ENCODE peak calls at places on chromosome 4, in nine cellular contexts. N is sigmoid colon; X is CD8-positive, alpha-beta T cell; M is A549; G is CD4-positive, CD25-positive, alpha-beta regulatory T cell; R is SK-N-SH; Y is hepatocyte; L is breast epithelium; V is tibial nerve. C is an unnamed sample.

GRCh38 chr4:78776031-78776728 is at the start of gene BMP2K:
- DNase-seq in N (peak), G (peak), Y (peak), M (peak), L (peak), X (peak), R (peak), V (peak), C (peak)

GRCh38 chr4:80189956-80190671 is 7.2 kb upstream of the PRDM8 start:
- DNase-seq in L (no peak), R (no peak), G (no peak), N (no peak), X (no peak), Y (no peak), M (no peak), V (no peak), C (no peak)

GRCh38 chr4:84907145-84907544 is 59.3 kb downstream of the WDFY3 start:
- DNase-seq in X (no peak), N (no peak), Y (no peak), L (no peak), M (no peak), V (no peak), R (no peak), G (no peak), C (no peak)

GRCh38 chr4:76458829-76459228 is 23.8 kb downstream of the SHROOM3 start:
- DNase-seq in M (no peak), L (no peak), N (no peak), R (no peak), X (no peak), G (no peak), Y (no peak), V (no peak), C (no peak)

GRCh38 chr4:7422098-7422897 is 12.4 kb downstream of the PSAPL1 start:
- DNase-seq in Y (no peak), V (no peak), X (no peak), R (peak), M (no peak), N (peak), G (no peak), L (peak), C (no peak)

GRCh38 chr4:17544205-17544604 is 29.2 kb downstream of the CLRN2 start:
- DNase-seq in Y (peak), R (no peak), X (no peak), V (no peak), N (no peak), M (no peak), L (no peak), G (no peak), C (peak)

GRCh38 chr4:1715002-1715761 is 3.1 kb upstream of the SLBP start:
- DNase-seq in M (no peak), L (no peak), V (no peak), N (no peak), Y (no peak), R (no peak), G (no peak), X (no peak), C (no peak)

GRCh38 chr4:159655547-159655946 is 552.7 kb downstream of the RAPGEF2 start:
- DNase-seq in R (no peak), M (no peak), Y (no peak), G (no peak), V (no peak), X (no peak), N (no peak), L (no peak), C (no peak)

GRCh38 chr4:7832331-7832730 is 107.3 kb downstream of the AFAP1 start:
- DNase-seq in G (no peak), Y (no peak), N (peak), R (no peak), X (no peak), L (no peak), V (no peak), M (no peak), C (no peak)

GRCh38 chr4:89306486-89307184 is 965 bp downstream of the GPRIN3 start:
- DNase-seq in L (no peak), Y (no peak), N (no peak), X (no peak), G (no peak), V (no peak), M (no peak), R (no peak), C (peak)

GRCh38 chr4:145842224-145842887 is 96.3 kb downstream of the ZNF827 start:
- DNase-seq in L (no peak), M (no peak), R (no peak), X (no peak), V (no peak), N (no peak), Y (no peak), G (no peak), C (no peak)

GRCh38 chr4:71107732-71108131 is 114.3 kb downstream of the DCK start:
- DNase-seq in G (no peak), N (no peak), L (no peak), Y (no peak), V (no peak), R (no peak), M (no peak), X (no peak), C (no peak)

GRCh38 chr4:39928538-39928937 is 49.2 kb downstream of the PDS5A start:
- DNase-seq in N (no peak), L (no peak), X (no peak), Y (no peak), G (no peak), R (no peak), M (no peak), V (no peak), C (no peak)

GRCh38 chr4:107800058-107800457 is 24.7 kb upstream of the SGMS2 start:
- DNase-seq in L (no peak), G (no peak), X (no peak), M (no peak), V (peak), N (no peak), R (no peak), Y (no peak), C (peak)

GRCh38 chr4:1417522-1418390 is 11.5 kb upstream of the NKX1-1 start:
- DNase-seq in R (peak), G (no peak), V (no peak), Y (no peak), L (peak), X (no peak), M (no peak), N (peak), C (no peak)

GRCh38 chr4:3607690-3608514 is 75.7 kb upstream of the LRPAP1 start:
- DNase-seq in X (no peak), N (peak), G (no peak), Y (no peak), M (no peak), R (peak), V (no peak), L (no peak), C (no peak)

GRCh38 chr4:8336412-8337075 is 67.0 kb downstream of the HTRA3 start:
- DNase-seq in V (no peak), L (no peak), N (peak), X (no peak), Y (no peak), M (no peak), G (no peak), R (no peak), C (no peak)

GRCh38 chr4:93828332-93828829 is at the start of gene ATOH1:
- DNase-seq in N (no peak), L (no peak), M (peak), X (no peak), R (peak), V (no peak), Y (peak), G (no peak), C (peak)

GRCh38 chr4:96152824-96153223 is 312.9 kb downstream of the PDHA2 start:
- DNase-seq in G (no peak), X (no peak), V (no peak), N (no peak), L (no peak), M (no peak), R (no peak), Y (no peak), C (no peak)

GRCh38 chr4:41814565-41814964 is 66.0 kb upstream of the PHOX2B start:
- DNase-seq in X (no peak), V (no peak), G (no peak), M (no peak), Y (peak), R (no peak), L (no peak), N (no peak), C (no peak)

GRCh38 chr4:103008875-103009729 is 10.4 kb downstream of the SLC9B1 start:
- DNase-seq in N (no peak), Y (peak), M (peak), R (peak), L (no peak), G (no peak), V (peak), X (no peak), C (peak)

GRCh38 chr4:81635128-81635527 is 163.4 kb upstream of the RASGEF1B start:
- DNase-seq in Y (no peak), L (no peak), X (no peak), V (no peak), M (no peak), G (no peak), N (no peak), R (no peak), C (no peak)

GRCh38 chr4:72489267-72489666 is 79.8 kb downstream of the ADAMTS3 start:
- DNase-seq in G (no peak), M (no peak), V (no peak), N (no peak), X (no peak), R (no peak), Y (no peak), L (no peak), C (no peak)

GRCh38 chr4:74009307-74009706 is 10.8 kb upstream of the CXCL5 start:
- DNase-seq in R (no peak), N (no peak), M (no peak), G (no peak), V (no peak), L (no peak), Y (no peak), X (no peak), C (no peak)

GRCh38 chr4:182711211-182711610 is 206.0 kb downstream of the DCTD start:
- DNase-seq in N (no peak), G (no peak), M (no peak), X (no peak), L (no peak), Y (no peak), R (no peak), V (no peak), C (no peak)

GRCh38 chr4:99715286-99715685 is 57.7 kb upstream of the C4orf54 start:
- DNase-seq in Y (peak), V (no peak), N (no peak), R (no peak), X (no peak), G (no peak), L (no peak), M (no peak), C (peak)

GRCh38 chr4:123453006-123453685 is 56.6 kb downstream of the SPRY1 start:
- DNase-seq in R (no peak), L (no peak), X (no peak), G (no peak), M (no peak), V (no peak), Y (no peak), N (no peak), C (no peak)

GRCh38 chr4:120922390-120923200 is at the start of gene PRDM5:
- DNase-seq in N (peak), V (peak), R (peak), M (peak), G (no peak), X (peak), Y (peak), L (peak), C (peak)

GRCh38 chr4:162782778-162783507 is 383.7 kb downstream of the NAF1 start:
- DNase-seq in Y (no peak), G (no peak), L (no peak), R (no peak), N (no peak), M (no peak), X (no peak), V (no peak), C (no peak)

GRCh38 chr4:76233967-76234678 is 17.4 kb upstream of the FAM47E start:
- DNase-seq in V (no peak), G (no peak), N (no peak), Y (no peak), M (no peak), L (no peak), X (no peak), R (peak), C (no peak)

GRCh38 chr4:40057540-40058091 is 966 bp downstream of the N4BP2 start:
- DNase-seq in L (peak), R (peak), V (peak), Y (peak), N (peak), X (peak), M (peak), G (peak), C (peak)

GRCh38 chr4:36841583-36842326 is 402.8 kb upstream of the NWD2 start:
- DNase-seq in N (no peak), L (no peak), X (no peak), M (no peak), Y (no peak), G (no peak), V (no peak), R (no peak), C (no peak)

GRCh38 chr4:73619351-73619750 is 885 bp downstream of the RASSF6 start:
- DNase-seq in G (no peak), X (no peak), R (no peak), N (no peak), L (no peak), M (no peak), Y (no peak), V (no peak), C (no peak)

GRCh38 chr4:156609421-156609820 is 362.2 kb downstream of the PDGFC start:
- DNase-seq in V (peak), G (no peak), M (no peak), N (no peak), L (no peak), Y (no peak), R (no peak), X (no peak), C (no peak)

DNA sequence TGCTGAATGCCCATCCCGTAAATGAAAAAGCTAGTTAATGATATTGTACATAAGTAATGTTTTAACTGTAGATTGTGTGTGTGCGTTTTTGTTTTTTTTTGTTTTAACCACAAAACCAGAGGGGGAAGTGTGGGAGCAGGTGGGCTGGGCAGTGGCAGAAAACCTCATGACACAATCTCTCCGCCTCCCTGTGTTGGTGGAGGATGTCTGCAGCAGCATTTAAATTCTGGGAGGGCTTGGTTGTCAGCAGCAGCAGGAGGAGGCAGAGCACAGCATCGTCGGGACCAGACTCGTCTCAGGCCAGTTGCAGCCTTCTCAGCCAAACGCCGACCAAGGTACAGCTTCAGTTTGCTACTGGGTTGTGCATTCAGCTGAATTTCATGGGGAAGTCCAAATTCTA is at the start of gene SPP1:
- DNase-seq in R (peak), L (no peak), X (no peak), V (no peak), G (no peak), Y (peak), N (no peak), M (peak), C (no peak)
- H3K27ac ChIP-seq in R (no peak), L (no peak), X (no peak), V (peak), G (no peak), Y (no peak), N (no peak), M (peak), C (no peak)

GRCh38 chr4:101862595-101862994 is 72.1 kb downstream of the BANK1 start:
- DNase-seq in G (no peak), M (no peak), V (no peak), L (no peak), R (no peak), Y (no peak), N (no peak), X (no peak), C (no peak)

GRCh38 chr4:101865501-101866062 is 75.1 kb downstream of the BANK1 start:
- DNase-seq in V (no peak), G (no peak), M (peak), N (no peak), L (no peak), Y (peak), X (no peak), R (no peak), C (no peak)

DNA sequence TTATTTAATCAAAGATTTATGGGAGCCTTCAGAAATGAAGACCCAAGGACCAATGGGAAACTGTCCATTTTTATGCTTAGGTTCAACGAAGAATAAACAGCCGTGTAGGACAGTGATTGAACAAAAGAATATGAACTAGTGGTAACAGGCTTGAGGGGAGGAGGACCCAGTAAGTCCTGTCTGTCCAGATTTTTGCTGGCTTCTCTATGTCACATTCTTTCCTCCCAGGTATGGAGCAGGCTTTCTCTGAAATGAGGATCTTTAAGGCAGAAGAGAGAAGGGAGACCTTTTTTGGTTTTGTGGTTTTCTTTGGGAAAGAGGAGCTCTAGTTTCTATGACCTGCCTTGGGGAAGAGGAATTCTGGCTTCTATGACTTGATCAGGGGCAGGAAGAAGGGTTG is 74.1 kb downstream of the BANK1 start:
- DNase-seq in L (no peak), G (no peak), V (no peak), R (no peak), X (no peak), M (no peak), N (no peak), Y (no peak), C (no peak)
- H3K27ac ChIP-seq in L (no peak), G (no peak), V (no peak), R (no peak), X (no peak), M (peak), N (no peak), Y (peak), C (no peak)

DNA sequence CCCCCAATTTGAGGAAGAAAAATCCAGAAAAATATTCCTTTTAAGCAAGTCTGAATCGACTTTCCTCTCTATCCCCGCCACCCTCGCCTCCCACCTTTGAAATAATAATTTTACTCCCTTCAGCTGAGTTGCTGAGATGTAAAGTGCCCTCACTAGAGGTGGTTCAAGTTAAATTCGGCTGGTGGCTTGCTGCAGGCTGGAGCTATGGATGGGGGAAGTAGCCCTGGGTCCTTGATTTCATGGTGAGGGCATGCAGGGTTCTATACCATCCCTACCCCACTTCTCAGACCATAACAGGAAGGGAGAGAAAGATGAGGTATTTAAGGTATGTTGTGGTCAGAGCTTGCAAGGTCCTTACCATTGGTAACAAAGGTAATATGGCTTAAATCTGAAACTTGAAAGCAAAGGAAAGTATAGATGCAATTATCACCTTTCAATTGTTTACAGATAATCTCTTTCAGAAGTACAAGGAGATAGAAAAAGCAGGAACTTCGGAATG is 440.0 kb downstream of the INPP4B start:
- DNase-seq in N (no peak), V (no peak), Y (peak), X (no peak), L (no peak), M (no peak), R (no peak), G (no peak), C (no peak)
- H3K27ac ChIP-seq in N (peak), V (peak), Y (peak), X (peak), L (peak), M (peak), R (peak), G (peak), C (no peak)

GRCh38 chr4:6022607-6023288 is 4.5 kb upstream of the C4orf50 start:
- DNase-seq in N (no peak), Y (no peak), M (no peak), L (no peak), R (no peak), V (no peak), X (no peak), G (no peak), C (no peak)

GRCh38 chr4:6018331-6018730 is at the start of gene C4orf50:
- DNase-seq in L (no peak), X (no peak), N (no peak), Y (no peak), G (no peak), V (no peak), R (no peak), M (no peak), C (no peak)

GRCh38 chr4:6019316-6020263 is 1.4 kb upstream of the C4orf50 start:
- DNase-seq in L (no peak), R (peak), V (peak), X (no peak), G (no peak), Y (peak), N (no peak), M (peak), C (peak)

GRCh38 chr4:6021831-6022606 is 3.8 kb upstream of the C4orf50 start:
- DNase-seq in Y (no peak), X (no peak), L (no peak), R (no peak), M (no peak), N (no peak), G (no peak), V (no peak), C (peak)

GRCh38 chr4:6020633-6021032 is 2.4 kb upstream of the C4orf50 start:
- DNase-seq in G (no peak), Y (no peak), N (no peak), L (no peak), X (no peak), R (no peak), M (no peak), V (no peak), C (no peak)
- H3K27ac ChIP-seq in G (no peak), Y (no peak), N (no peak), L (no peak), X (no peak), R (no peak), M (no peak), V (no peak), C (no peak)